ENCODE peak calls at places on chromosomes 13 and 19, in five cellular contexts. One of them, this sample, is unnamed.

GRCh38 chr19:49637865-49638350 is 2.0 kb downstream of the RRAS start:
- DNase-seq in mucosa of descending colon: peak; percentile 93
- DNase-seq in stimulated activated CD8-positive, alpha-beta memory T cell treated with anti-CD3 and anti-CD28 coated beads, Interleukin-15, amount 100 ng/mL, for 48 hours: no peak
- DNase-seq in activated T-cell treated with anti-CD3 and anti-CD28 coated beads, Interleukin-2, amount 50 U/mL, for 72 hours: peak; percentile 14
- DNase-seq in memory B cell: peak; percentile 18
- DNase-seq in this sample: peak; percentile 60

GRCh38 chr19:4443966-4444764 is 13.4 kb downstream of the UBXN6 start:
- DNase-seq in memory B cell: no peak
- DNase-seq in stimulated activated CD8-positive, alpha-beta memory T cell treated with anti-CD3 and anti-CD28 coated beads, Interleukin-15, amount 100 ng/mL, for 48 hours: no peak
- DNase-seq in activated T-cell treated with anti-CD3 and anti-CD28 coated beads, Interleukin-2, amount 50 U/mL, for 72 hours: no peak
- DNase-seq in mucosa of descending colon: no peak
- DNase-seq in this sample: no peak

GRCh38 chr13:100658363-100658762 is 16.2 kb downstream of the TMTC4 start:
- DNase-seq in mucosa of descending colon: no peak
- DNase-seq in stimulated activated CD8-positive, alpha-beta memory T cell treated with anti-CD3 and anti-CD28 coated beads, Interleukin-15, amount 100 ng/mL, for 48 hours: no peak
- DNase-seq in activated T-cell treated with anti-CD3 and anti-CD28 coated beads, Interleukin-2, amount 50 U/mL, for 72 hours: no peak
- DNase-seq in memory B cell: no peak
- DNase-seq in this sample: no peak

GRCh38 chr13:73090116-73090811 is 31.5 kb downstream of the KLF5 start:
- DNase-seq in memory B cell: no peak
- DNase-seq in mucosa of descending colon: peak; percentile 48
- DNase-seq in activated T-cell treated with anti-CD3 and anti-CD28 coated beads, Interleukin-2, amount 50 U/mL, for 72 hours: no peak
- DNase-seq in stimulated activated CD8-positive, alpha-beta memory T cell treated with anti-CD3 and anti-CD28 coated beads, Interleukin-15, amount 100 ng/mL, for 48 hours: no peak
- DNase-seq in this sample: no peak

GRCh38 chr13:99941086-99941485 is 30.5 kb downstream of the ZIC5 start:
- DNase-seq in memory B cell: no peak
- DNase-seq in mucosa of descending colon: peak; percentile 63
- DNase-seq in stimulated activated CD8-positive, alpha-beta memory T cell treated with anti-CD3 and anti-CD28 coated beads, Interleukin-15, amount 100 ng/mL, for 48 hours: no peak
- DNase-seq in activated T-cell treated with anti-CD3 and anti-CD28 coated beads, Interleukin-2, amount 50 U/mL, for 72 hours: no peak
- DNase-seq in this sample: no peak

GRCh38 chr13:31276386-31276785 is 76.6 kb downstream of the B3GLCT start:
- DNase-seq in memory B cell: no peak
- DNase-seq in activated T-cell treated with anti-CD3 and anti-CD28 coated beads, Interleukin-2, amount 50 U/mL, for 72 hours: no peak
- DNase-seq in stimulated activated CD8-positive, alpha-beta memory T cell treated with anti-CD3 and anti-CD28 coated beads, Interleukin-15, amount 100 ng/mL, for 48 hours: no peak
- DNase-seq in mucosa of descending colon: no peak
- DNase-seq in this sample: no peak

GRCh38 chr19:12035220-12036172 is at the start of gene ZNF433:
- DNase-seq in activated T-cell treated with anti-CD3 and anti-CD28 coated beads, Interleukin-2, amount 50 U/mL, for 72 hours: peak; percentile 87
- DNase-seq in stimulated activated CD8-positive, alpha-beta memory T cell treated with anti-CD3 and anti-CD28 coated beads, Interleukin-15, amount 100 ng/mL, for 48 hours: peak; percentile 56
- DNase-seq in mucosa of descending colon: peak; percentile 97
- DNase-seq in memory B cell: peak; percentile 72
- DNase-seq in this sample: peak; percentile 99

GRCh38 chr13:93226623-93227279 is at the start of gene GPC6:
- DNase-seq in mucosa of descending colon: no peak
- DNase-seq in stimulated activated CD8-positive, alpha-beta memory T cell treated with anti-CD3 and anti-CD28 coated beads, Interleukin-15, amount 100 ng/mL, for 48 hours: no peak
- DNase-seq in memory B cell: no peak
- DNase-seq in activated T-cell treated with anti-CD3 and anti-CD28 coated beads, Interleukin-2, amount 50 U/mL, for 72 hours: no peak
- DNase-seq in this sample: peak; percentile 71

GRCh38 chr19:55702131-55702627 is 27.2 kb downstream of the EPN1 start:
- DNase-seq in activated T-cell treated with anti-CD3 and anti-CD28 coated beads, Interleukin-2, amount 50 U/mL, for 72 hours: no peak
- DNase-seq in stimulated activated CD8-positive, alpha-beta memory T cell treated with anti-CD3 and anti-CD28 coated beads, Interleukin-15, amount 100 ng/mL, for 48 hours: no peak
- DNase-seq in memory B cell: no peak
- DNase-seq in mucosa of descending colon: peak; percentile 43
- DNase-seq in this sample: no peak

GRCh38 chr13:55483626-55484158 is 1657.0 kb upstream of the PRR20A start:
- DNase-seq in memory B cell: no peak
- DNase-seq in mucosa of descending colon: no peak
- DNase-seq in stimulated activated CD8-positive, alpha-beta memory T cell treated with anti-CD3 and anti-CD28 coated beads, Interleukin-15, amount 100 ng/mL, for 48 hours: no peak
- DNase-seq in activated T-cell treated with anti-CD3 and anti-CD28 coated beads, Interleukin-2, amount 50 U/mL, for 72 hours: no peak
- DNase-seq in this sample: no peak

GRCh38 chr13:30884543-30884942 is 21.5 kb upstream of the MEDAG start:
- DNase-seq in memory B cell: no peak
- DNase-seq in stimulated activated CD8-positive, alpha-beta memory T cell treated with anti-CD3 and anti-CD28 coated beads, Interleukin-15, amount 100 ng/mL, for 48 hours: no peak
- DNase-seq in mucosa of descending colon: no peak
- DNase-seq in activated T-cell treated with anti-CD3 and anti-CD28 coated beads, Interleukin-2, amount 50 U/mL, for 72 hours: no peak
- DNase-seq in this sample: no peak

GRCh38 chr19:7562646-7563393 is 27.3 kb downstream of the PNPLA6 start:
- DNase-seq in activated T-cell treated with anti-CD3 and anti-CD28 coated beads, Interleukin-2, amount 50 U/mL, for 72 hours: no peak
- DNase-seq in stimulated activated CD8-positive, alpha-beta memory T cell treated with anti-CD3 and anti-CD28 coated beads, Interleukin-15, amount 100 ng/mL, for 48 hours: no peak
- DNase-seq in memory B cell: no peak
- DNase-seq in mucosa of descending colon: no peak
- DNase-seq in this sample: no peak

GRCh38 chr19:41811981-41812380 is 15.6 kb downstream of the CEACAM3 start:
- DNase-seq in mucosa of descending colon: peak; percentile 11
- DNase-seq in stimulated activated CD8-positive, alpha-beta memory T cell treated with anti-CD3 and anti-CD28 coated beads, Interleukin-15, amount 100 ng/mL, for 48 hours: no peak
- DNase-seq in activated T-cell treated with anti-CD3 and anti-CD28 coated beads, Interleukin-2, amount 50 U/mL, for 72 hours: no peak
- DNase-seq in memory B cell: no peak
- DNase-seq in this sample: no peak

GRCh38 chr19:47240996-47241918 is 10.3 kb upstream of the BBC3 start:
- DNase-seq in activated T-cell treated with anti-CD3 and anti-CD28 coated beads, Interleukin-2, amount 50 U/mL, for 72 hours: peak; percentile 90
- DNase-seq in stimulated activated CD8-positive, alpha-beta memory T cell treated with anti-CD3 and anti-CD28 coated beads, Interleukin-15, amount 100 ng/mL, for 48 hours: peak; percentile 69
- DNase-seq in memory B cell: peak; percentile 78
- DNase-seq in mucosa of descending colon: peak; percentile 81
- DNase-seq in this sample: peak; percentile 70

GRCh38 chr13:95779522-95779921 is 102.6 kb downstream of the DNAJC3 start:
- DNase-seq in memory B cell: no peak
- DNase-seq in activated T-cell treated with anti-CD3 and anti-CD28 coated beads, Interleukin-2, amount 50 U/mL, for 72 hours: no peak
- DNase-seq in stimulated activated CD8-positive, alpha-beta memory T cell treated with anti-CD3 and anti-CD28 coated beads, Interleukin-15, amount 100 ng/mL, for 48 hours: no peak
- DNase-seq in mucosa of descending colon: no peak
- DNase-seq in this sample: no peak

GRCh38 chr13:32079586-32079985 is 48.0 kb downstream of the FRY start:
- DNase-seq in activated T-cell treated with anti-CD3 and anti-CD28 coated beads, Interleukin-2, amount 50 U/mL, for 72 hours: no peak
- DNase-seq in stimulated activated CD8-positive, alpha-beta memory T cell treated with anti-CD3 and anti-CD28 coated beads, Interleukin-15, amount 100 ng/mL, for 48 hours: no peak
- DNase-seq in memory B cell: no peak
- DNase-seq in mucosa of descending colon: no peak
- DNase-seq in this sample: no peak

GRCh38 chr13:94860981-94861407 is 148.6 kb upstream of the SOX21 start:
- DNase-seq in activated T-cell treated with anti-CD3 and anti-CD28 coated beads, Interleukin-2, amount 50 U/mL, for 72 hours: no peak
- DNase-seq in stimulated activated CD8-positive, alpha-beta memory T cell treated with anti-CD3 and anti-CD28 coated beads, Interleukin-15, amount 100 ng/mL, for 48 hours: no peak
- DNase-seq in memory B cell: no peak
- DNase-seq in mucosa of descending colon: no peak
- DNase-seq in this sample: no peak